ENCODE peak calls at places on chromosomes 13 and 19, in eight cellular contexts. P is heart left ventricle; W is stimulated activated CD8-positive, alpha-beta memory T cell treated with anti-CD3 and anti-CD28 coated beads, Interleukin-15, amount 100 ng/mL, for 24 hours; N is activated CD4-positive, CD25-positive, alpha-beta regulatory T cell; A is NCI-H446; K is CMK; Q is HS-5; V is mammary epithelial cell. R is an unnamed sample.

GRCh38 chr19:58128041-58128685 is 22.4 kb downstream of the ZNF329 start:
- DNase-seq in A (no peak), K (no peak), W (no peak), P (no peak), V (no peak), N (no peak), Q (no peak), R (no peak)

GRCh38 chr19:45767410-45767880 is 1.6 kb downstream of the SIX5 start:
- DNase-seq in W (no peak), Q (peak), P (peak), A (no peak), N (no peak), K (no peak), V (peak), R (peak)

GRCh38 chr13:111049791-111050538 is 65.1 kb upstream of the ARHGEF7 start:
- DNase-seq in N (no peak), A (no peak), W (no peak), P (no peak), K (no peak), V (no peak), Q (no peak), R (peak)

GRCh38 chr19:48836089-48837017 is at the start of gene HSD17B14:
- DNase-seq in A (no peak), V (no peak), K (no peak), W (no peak), Q (peak), P (no peak), N (no peak), R (peak)

GRCh38 chr19:38890686-38891085 is 8.7 kb downstream of the SIRT2 start:
- DNase-seq in P (no peak), W (no peak), Q (no peak), V (no peak), K (no peak), A (no peak), N (no peak), R (no peak)

GRCh38 chr13:46211116-46211515 is 612 bp upstream of the LRRC63 start:
- DNase-seq in K (no peak), W (no peak), Q (no peak), V (no peak), A (no peak), P (no peak), N (no peak), R (peak)

GRCh38 chr13:43730642-43731041 is 56.1 kb downstream of the ENOX1 start:
- DNase-seq in P (peak), K (no peak), N (no peak), W (no peak), Q (peak), A (no peak), V (peak), R (peak)

GRCh38 chr19:2887391-2887914 is 13.3 kb upstream of the ZNF57 start:
- DNase-seq in K (no peak), N (no peak), W (no peak), V (peak), Q (peak), A (peak), P (no peak), R (peak)

GRCh38 chr13:81017525-81018152 is 676.7 kb upstream of the SPRY2 start:
- DNase-seq in P (no peak), K (peak), V (peak), W (no peak), N (no peak), Q (peak), A (no peak), R (peak)

GRCh38 chr19:4430760-4431159 is 26.8 kb downstream of the UBXN6 start:
- DNase-seq in Q (no peak), W (no peak), V (no peak), A (no peak), N (no peak), P (peak), K (no peak), R (no peak)

GRCh38 chr19:28731577-28731976 is 481.4 kb downstream of the UQCRFS1 start:
- DNase-seq in K (no peak), P (no peak), W (no peak), A (no peak), N (no peak), Q (no peak), V (no peak), R (no peak)

GRCh38 chr19:8629996-8630683 is at the start of gene NFILZ:
- DNase-seq in K (no peak), W (no peak), Q (no peak), N (no peak), V (no peak), P (no peak), A (no peak), R (no peak)

GRCh38 chr13:77416666-77417212 is 89.8 kb upstream of the MYCBP2 start:
- DNase-seq in Q (no peak), W (no peak), P (no peak), N (no peak), K (no peak), A (no peak), V (no peak), R (no peak)

GRCh38 chr19:49231389-49231788 is 73.8 kb downstream of the TRPM4 start:
- DNase-seq in Q (no peak), A (no peak), K (no peak), P (no peak), N (no peak), W (no peak), V (no peak), R (no peak)

GRCh38 chr13:99307648-99308339 is 595 bp upstream of the GPR183 start:
- DNase-seq in N (peak), W (no peak), K (no peak), P (no peak), Q (no peak), V (peak), A (no peak), R (peak)

GRCh38 chr19:38913958-38914357 is 2.0 kb upstream of the CCER2 start:
- DNase-seq in A (no peak), W (no peak), N (no peak), K (no peak), Q (no peak), V (no peak), P (no peak), R (no peak)

GRCh38 chr13:113672002-113672651 is 5.1 kb downstream of the GRK1 start:
- DNase-seq in V (no peak), A (no peak), K (no peak), Q (no peak), W (no peak), N (no peak), P (no peak), R (no peak)

GRCh38 chr13:110499621-110500281 is 61.8 kb downstream of the RAB20 start:
- DNase-seq in Q (peak), K (no peak), W (no peak), P (no peak), N (no peak), V (no peak), A (no peak), R (peak)

GRCh38 chr19:50427997-50428425 is 4.7 kb upstream of the MYBPC2 start:
- DNase-seq in A (no peak), K (no peak), Q (no peak), V (no peak), P (peak), N (no peak), W (no peak), R (peak)

GRCh38 chr13:57557979-57558529 is 73.5 kb upstream of the PCDH17 start:
- DNase-seq in Q (no peak), V (no peak), P (no peak), W (no peak), A (no peak), K (peak), N (no peak), R (peak)

GRCh38 chr19:4449022-4449825 is 8.4 kb downstream of the UBXN6 start:
- DNase-seq in W (no peak), K (no peak), V (no peak), Q (no peak), N (no peak), P (peak), A (peak), R (no peak)

GRCh38 chr19:42422092-42422575 is 5.1 kb downstream of the LIPE start:
- DNase-seq in K (no peak), P (peak), A (no peak), W (no peak), V (no peak), Q (no peak), N (no peak), R (no peak)

GRCh38 chr13:111344471-111345191 is 24.2 kb downstream of the TEX29 start:
- DNase-seq in Q (no peak), K (no peak), A (no peak), V (no peak), W (no peak), N (no peak), P (no peak), R (peak)

GRCh38 chr19:11361037-11361770 is 6.0 kb downstream of the PLPPR2 start:
- DNase-seq in N (no peak), W (no peak), A (no peak), Q (no peak), K (no peak), V (no peak), P (peak), R (no peak)

GRCh38 chr19:54158812-54159351 is 639 bp downstream of the LENG1 start:
- DNase-seq in W (no peak), A (no peak), N (no peak), K (no peak), V (peak), P (no peak), Q (no peak), R (no peak)

GRCh38 chr19:4278460-4278901 is 585 bp upstream of the SHD start:
- DNase-seq in N (no peak), V (no peak), Q (no peak), K (no peak), P (no peak), A (no peak), W (no peak), R (no peak)

GRCh38 chr19:55472463-55472862 is 4.0 kb upstream of the ZNF628 start:
- DNase-seq in K (no peak), P (no peak), W (no peak), N (no peak), A (no peak), V (peak), Q (no peak), R (peak)

GRCh38 chr13:111122056-111122455 is 6.9 kb downstream of the ARHGEF7 start:
- DNase-seq in K (no peak), P (no peak), W (no peak), N (no peak), A (no peak), V (no peak), Q (no peak), R (no peak)

GRCh38 chr19:5561559-5561958 is 6.2 kb downstream of the TINCR start:
- DNase-seq in P (no peak), W (no peak), A (no peak), K (no peak), Q (no peak), N (no peak), V (no peak), R (no peak)

GRCh38 chr13:48603375-48603774 is 50.4 kb upstream of the CYSLTR2 start:
- DNase-seq in A (no peak), V (no peak), N (no peak), Q (no peak), P (no peak), K (no peak), W (no peak), R (no peak)

GRCh38 chr13:50451609-50452008 is 391.9 kb downstream of the DLEU7 start:
- DNase-seq in K (no peak), Q (no peak), W (no peak), V (no peak), N (no peak), P (no peak), A (no peak), R (no peak)

GRCh38 chr13:35994131-35994966 is 136.8 kb downstream of the DCLK1 start:
- DNase-seq in Q (peak), W (no peak), P (no peak), V (peak), K (no peak), A (peak), N (no peak), R (peak)

R was measured in astrocyte of the spinal cord.